ENCODE peak calls at places on chromosome 6, in eight cellular contexts. L is HCT116, E is GM12878, H is K562, T is Panc1, K is HepG2, B is upper lobe of left lung, U is GM23338. N is an unnamed sample.

GRCh38 chr6:168101201-168102092 is 22.4 kb upstream of the FRMD1 start:
- ATAC-seq in U (peak), B (peak), H (no peak), L (no peak), K (no peak), E (no peak), T (no peak), N (no peak)

GRCh38 chr6:163716690-163717089 is 302.2 kb downstream of the QKI start:
- ATAC-seq in T (no peak), B (no peak), U (no peak), E (peak), K (no peak), L (no peak), H (no peak), N (no peak)

GRCh38 chr6:12369781-12370262 is 79.7 kb downstream of the EDN1 start:
- ATAC-seq in B (peak), E (peak), L (no peak), T (no peak), U (no peak), K (no peak), H (no peak), N (no peak)

GRCh38 chr6:46042355-46042999 is 26.8 kb upstream of the CLIC5 start:
- ATAC-seq in K (peak), U (peak), E (peak), B (peak), L (peak), T (no peak), H (peak), N (no peak)

GRCh38 chr6:134821397-134821796 is 128.5 kb downstream of the ALDH8A1 start:
- ATAC-seq in T (no peak), U (no peak), E (no peak), K (no peak), L (no peak), H (no peak), B (no peak), N (no peak)

GRCh38 chr6:43852350-43852864 is 82.4 kb downstream of the VEGFA start:
- ATAC-seq in B (no peak), K (no peak), H (no peak), U (no peak), E (no peak), L (no peak), T (no peak), N (no peak)

GRCh38 chr6:101454106-101454676 is 60.7 kb downstream of the GRIK2 start:
- ATAC-seq in U (no peak), L (no peak), H (no peak), T (no peak), B (no peak), K (no peak), E (no peak), N (no peak)

GRCh38 chr6:25448965-25449538 is 169.9 kb downstream of the CARMIL1 start:
- ATAC-seq in L (no peak), U (peak), E (no peak), T (no peak), B (no peak), H (no peak), K (no peak), N (no peak)

GRCh38 chr6:127737009-127737486 is 160.1 kb downstream of the C6orf58 start:
- ATAC-seq in T (peak), L (peak), U (peak), E (peak), K (peak), B (peak), H (peak), N (no peak)

GRCh38 chr6:109087661-109088264 is 6.9 kb downstream of the SESN1 start:
- ATAC-seq in T (no peak), H (no peak), K (no peak), B (no peak), U (no peak), E (no peak), L (no peak), N (no peak)

GRCh38 chr6:54011277-54011648 is 100.0 kb upstream of the MLIP start:
- ATAC-seq in T (no peak), H (no peak), U (no peak), K (peak), B (no peak), E (no peak), L (no peak), N (no peak)

GRCh38 chr6:154950979-154951378 is 44.1 kb upstream of the TIAM2 start:
- ATAC-seq in H (no peak), B (no peak), E (no peak), L (no peak), T (no peak), K (peak), U (no peak), N (no peak)

GRCh38 chr6:56517155-56517745 is 125.4 kb downstream of the DST start:
- ATAC-seq in L (no peak), H (no peak), T (no peak), U (no peak), K (no peak), B (peak), E (no peak), N (peak)

GRCh38 chr6:116265081-116265829 is 11.4 kb upstream of the TSPYL4 start:
- ATAC-seq in K (peak), L (peak), T (peak), E (no peak), H (no peak), U (no peak), B (peak), N (no peak)

GRCh38 chr6:118546164-118546929 is 1.7 kb upstream of the PLN start:
- ATAC-seq in L (no peak), U (no peak), T (no peak), H (no peak), B (no peak), K (no peak), E (no peak), N (no peak)

DNA sequence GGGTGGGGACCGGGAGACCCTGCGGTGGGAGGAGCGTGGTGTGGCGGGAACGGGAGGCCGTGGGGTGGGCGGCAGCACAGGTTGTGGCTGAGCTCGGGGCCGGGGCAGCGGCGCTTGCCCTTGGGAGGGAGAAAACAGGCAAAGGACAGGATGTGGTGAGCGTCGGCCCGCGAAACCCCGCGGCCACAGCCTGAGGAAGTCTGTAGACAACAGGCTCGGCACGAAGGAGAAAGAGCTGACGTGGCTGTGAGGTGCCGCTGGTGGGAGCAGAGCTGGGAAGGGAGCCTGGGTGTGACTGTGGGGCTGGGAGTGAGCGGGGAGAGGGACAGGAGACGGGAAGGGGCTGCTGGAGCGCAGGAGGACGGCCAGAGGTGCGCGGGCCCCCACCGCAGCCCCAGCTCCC is 202.9 kb downstream of the DLL1 start:
- ATAC-seq in B (peak), E (peak), U (no peak), K (no peak), T (no peak), L (no peak), H (no peak), N (no peak)
- TF ChIP-seq POLR2AphosphoS5 in B (no peak), E (no peak), U (no peak), K (no peak), T (no peak), L (no peak), H (no peak), N (no peak)

DNA sequence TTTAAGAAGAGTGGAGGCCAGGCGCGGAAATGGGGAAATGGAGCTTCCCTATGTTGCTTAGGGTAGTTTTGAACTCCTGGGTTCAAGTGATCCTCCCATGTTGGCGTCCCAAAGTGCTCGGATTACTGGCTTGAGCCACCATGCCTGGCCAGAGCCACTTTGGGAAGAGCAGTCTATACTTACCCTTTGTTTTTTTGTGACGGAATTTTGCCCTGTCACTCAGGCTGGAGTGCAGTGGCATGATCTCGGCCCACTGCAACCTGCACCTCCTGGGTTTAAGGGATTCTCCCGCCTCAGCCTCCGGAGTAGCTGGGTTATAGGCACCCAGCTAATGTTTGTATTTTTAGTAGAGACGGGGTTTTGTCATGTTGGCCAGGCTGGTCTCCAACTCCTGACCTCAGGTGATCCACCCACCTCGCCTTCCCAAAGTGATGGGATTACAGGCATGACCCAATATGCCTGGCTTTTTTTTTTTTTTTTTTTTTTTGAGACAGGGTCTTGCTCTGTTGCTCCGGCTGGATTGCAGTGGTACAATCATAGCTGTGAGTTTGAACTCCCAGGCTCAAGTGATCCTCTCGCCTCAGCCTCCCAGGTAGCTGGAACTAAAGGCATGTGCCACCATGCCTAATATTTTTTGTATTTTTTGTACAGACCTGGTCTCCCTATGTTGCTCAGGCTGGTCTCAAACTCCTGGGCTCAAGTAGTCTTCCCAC is 18.0 kb downstream of the PPP1R10 start:
- ATAC-seq in H (peak), U (peak), T (peak), L (no peak), K (no peak), E (no peak), B (no peak), N (no peak)
- TF ChIP-seq POLR2AphosphoS5 in H (no peak), U (peak), T (no peak), L (peak), K (peak), E (no peak), B (no peak), N (peak)

GRCh38 chr6:10413850-10414765 is 766 bp downstream of the TFAP2A start:
- ATAC-seq in B (no peak), T (peak), K (no peak), L (peak), H (peak), E (peak), U (no peak), N (no peak)

GRCh38 chr6:10411131-10411914 is 3.6 kb downstream of the TFAP2A start:
- ATAC-seq in H (no peak), B (peak), E (no peak), K (no peak), L (no peak), U (no peak), T (no peak), N (no peak)

GRCh38 chr6:10412948-10413849 is 1.7 kb downstream of the TFAP2A start:
- ATAC-seq in B (peak), T (peak), L (peak), H (no peak), U (peak), K (peak), E (peak), N (peak)

GRCh38 chr6:10411915-10412164 is 3.0 kb downstream of the TFAP2A start:
- ATAC-seq in L (no peak), T (no peak), H (no peak), K (peak), B (no peak), E (no peak), U (no peak), N (no peak)

DNA sequence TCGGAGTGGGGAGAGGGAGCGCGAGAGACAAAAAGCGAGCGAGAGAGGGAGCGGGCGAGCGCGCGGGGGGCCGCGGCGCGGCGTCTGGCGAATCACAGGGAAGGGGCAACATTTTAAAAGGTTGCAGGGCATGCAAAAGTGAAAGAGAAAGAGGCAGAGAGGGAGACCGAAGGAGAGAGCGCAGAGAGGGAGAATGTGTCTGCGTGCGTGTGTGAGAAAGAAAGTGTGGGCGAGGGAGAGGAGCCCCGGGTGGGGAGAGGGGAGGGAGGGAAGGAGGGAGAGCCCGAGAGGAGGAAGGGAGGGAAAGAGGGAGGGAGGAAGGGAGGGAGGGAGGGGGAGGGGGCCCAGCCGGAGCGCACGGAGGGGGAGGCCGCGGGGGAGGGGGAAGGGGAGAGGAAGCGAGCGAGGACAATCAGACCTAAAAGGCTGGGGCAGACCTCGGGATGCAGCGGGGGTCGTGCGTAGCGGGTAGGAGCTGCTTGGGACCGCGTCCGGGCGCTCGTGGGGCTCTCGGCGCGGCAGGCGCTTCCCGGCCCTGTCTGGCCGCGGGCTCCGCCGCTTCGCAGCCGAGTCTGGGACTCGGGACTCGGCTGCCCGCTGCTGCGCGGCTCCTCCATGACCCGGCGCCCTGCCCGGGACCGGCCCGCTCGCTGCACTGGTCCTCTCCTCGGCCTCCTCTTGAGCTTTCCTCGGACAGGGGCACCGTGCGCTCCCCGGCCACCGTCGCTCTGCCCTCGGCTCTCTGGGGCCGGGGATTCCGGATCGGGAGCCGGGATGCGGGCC is 2.5 kb downstream of the TFAP2A start:
- ATAC-seq in E (peak), T (peak), K (peak), L (peak), B (peak), H (peak), U (peak), N (peak)
- TF ChIP-seq POLR2AphosphoS5 in E (no peak), T (peak), K (no peak), L (peak), B (no peak), H (no peak), U (no peak), N (peak)

GRCh38 chr6:34929241-34929978 is 40.4 kb downstream of the ANKS1A start:
- ATAC-seq in H (no peak), B (no peak), K (no peak), L (no peak), U (no peak), T (no peak), E (no peak), N (no peak)

GRCh38 chr6:34940030-34940434 is 51.0 kb downstream of the ANKS1A start:
- ATAC-seq in H (no peak), T (no peak), B (no peak), K (no peak), E (no peak), L (no peak), U (no peak), N (no peak)

GRCh38 chr6:34938268-34938667 is 49.2 kb downstream of the ANKS1A start:
- ATAC-seq in L (no peak), H (no peak), U (no peak), B (no peak), K (no peak), E (no peak), T (no peak), N (no peak)

GRCh38 chr6:34930221-34930620 is 41.2 kb downstream of the ANKS1A start:
- ATAC-seq in T (no peak), B (no peak), E (no peak), H (no peak), K (no peak), L (no peak), U (no peak), N (no peak)

GRCh38 chr6:34934516-34934915 is 45.5 kb downstream of the ANKS1A start:
- ATAC-seq in B (no peak), U (no peak), E (no peak), T (no peak), L (no peak), H (no peak), K (no peak), N (peak)
- TF ChIP-seq POLR2AphosphoS5 in B (no peak), U (no peak), E (no peak), T (no peak), L (no peak), H (no peak), K (no peak), N (no peak)

DNA sequence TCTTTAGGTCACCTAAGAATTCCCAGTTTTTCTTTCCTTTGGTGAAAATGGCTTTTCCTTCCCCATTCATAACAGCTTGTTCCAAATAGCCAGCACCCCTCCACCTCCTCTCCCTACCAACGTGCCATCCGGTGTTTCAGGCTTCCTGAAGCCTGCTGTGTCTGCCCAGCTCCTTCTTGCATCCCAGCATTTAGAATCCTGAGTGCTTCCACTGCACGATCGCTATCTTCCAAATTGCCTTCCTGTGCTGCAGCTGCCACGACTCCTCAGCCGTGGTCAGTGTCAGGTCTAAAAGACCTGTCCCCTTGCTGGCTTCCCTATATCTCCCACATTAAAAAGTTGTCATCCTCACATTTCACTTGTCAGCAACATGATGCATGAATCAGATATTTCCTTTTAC is 550.3 kb upstream of the JARID2 start:
- ATAC-seq in B (no peak), L (peak), E (no peak), H (peak), T (no peak), K (no peak), U (no peak), N (no peak)
- TF ChIP-seq POLR2AphosphoS5 in B (no peak), L (no peak), E (no peak), H (no peak), T (no peak), K (no peak), U (no peak), N (no peak)